ENCODE peak calls at places on chromosome 13, in nine cellular contexts. R, E, Y, M, A, T, V, L and D are unnamed samples.

GRCh38 chr13:72648513-72649065 is 78.8 kb downstream of the MZT1 start:
- DNase-seq in M (no peak), Y (peak), A (peak), V (no peak), T (no peak), E (no peak), L (no peak), R (no peak), D (no peak)

GRCh38 chr13:43880930-43881329 is 1.2 kb downstream of the LACC1 start:
- DNase-seq in R (no peak), Y (no peak), L (no peak), A (no peak), M (no peak), V (peak), T (no peak), E (no peak), D (no peak)

GRCh38 chr13:97521726-97522125 is 87.8 kb downstream of the RAP2A start:
- DNase-seq in T (no peak), E (no peak), Y (no peak), L (no peak), V (no peak), R (no peak), A (no peak), M (no peak), D (no peak)

GRCh38 chr13:101415358-101416174 is 742 bp downstream of the NALCN start:
- DNase-seq in A (peak), T (peak), Y (peak), L (no peak), E (no peak), V (no peak), M (no peak), R (peak), D (no peak)

GRCh38 chr13:112670864-112671263 is 19.0 kb upstream of the ATP11A start:
- DNase-seq in R (no peak), Y (no peak), M (no peak), V (no peak), E (no peak), A (no peak), T (no peak), L (no peak), D (no peak)

GRCh38 chr13:72163671-72164070 is 296.7 kb upstream of the DACH1 start:
- DNase-seq in A (no peak), L (no peak), V (no peak), M (no peak), R (no peak), E (no peak), Y (peak), T (no peak), D (no peak)

GRCh38 chr13:30133976-30134375 is 173.4 kb downstream of the KATNAL1 start:
- DNase-seq in T (no peak), A (no peak), V (no peak), Y (no peak), M (no peak), E (no peak), L (no peak), R (no peak), D (no peak)

GRCh38 chr13:30303269-30303668 is 4.1 kb downstream of the KATNAL1 start:
- DNase-seq in V (no peak), Y (no peak), A (no peak), T (no peak), M (no peak), R (no peak), E (no peak), L (no peak), D (no peak)

GRCh38 chr13:100788540-100788939 is 113.9 kb upstream of the TMTC4 start:
- DNase-seq in A (no peak), M (no peak), T (no peak), Y (no peak), E (no peak), V (no peak), L (no peak), R (no peak), D (no peak)

DNA sequence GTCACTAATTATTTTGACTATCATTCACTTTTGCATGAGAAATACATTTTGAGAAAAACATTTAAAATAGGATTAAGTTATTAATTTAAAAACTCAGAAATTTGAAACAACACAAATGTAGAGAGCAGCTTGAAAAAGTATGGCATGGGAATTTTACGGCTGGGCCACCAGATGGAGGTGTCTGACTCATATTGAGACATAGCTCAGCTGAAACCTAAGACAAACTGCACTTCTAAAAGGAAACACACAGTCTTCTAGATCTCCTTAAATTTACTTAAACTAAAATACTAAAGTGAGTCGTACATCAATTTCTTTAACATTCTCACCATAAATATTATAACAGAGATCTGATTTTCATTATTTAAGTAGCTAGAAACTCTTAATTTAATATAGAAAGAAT is 41.9 kb upstream of the POSTN start:
- DNase-seq in L (no peak), Y (peak), A (peak), E (no peak), M (no peak), R (no peak), T (no peak), V (peak), D (no peak)
- TF ChIP-seq CTCF in L (peak), Y (peak), A (peak), E (peak), M (peak), R (no peak), T (no peak), V (peak), D (no peak)

GRCh38 chr13:31797154-31797775 is 57.9 kb downstream of the RXFP2 start:
- DNase-seq in L (no peak), T (no peak), A (peak), V (peak), R (no peak), Y (peak), M (no peak), E (no peak), D (no peak)
- TF ChIP-seq CTCF in L (peak), T (no peak), A (peak), V (peak), R (no peak), Y (peak), M (peak), E (peak), D (no peak)

DNA sequence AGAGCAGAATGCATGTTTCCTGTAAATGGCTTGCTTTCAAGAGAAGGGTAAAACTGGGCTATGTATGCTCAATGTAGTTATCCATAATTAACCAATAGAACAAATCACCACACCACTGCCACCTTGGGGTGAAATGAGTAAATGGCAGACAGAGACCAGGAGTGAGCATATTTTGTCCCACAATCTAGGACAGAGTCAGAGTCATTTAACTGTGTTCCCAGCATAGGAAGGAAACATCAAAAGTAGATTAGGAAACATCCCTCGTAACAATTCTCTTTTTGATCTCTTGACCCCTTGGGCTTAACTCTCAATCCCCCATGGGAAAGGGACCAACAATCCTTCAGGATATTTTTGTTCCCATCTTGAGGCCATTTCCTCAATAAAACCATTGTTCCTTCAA is 224.8 kb downstream of the NHLRC3 start:
- DNase-seq in Y (peak), V (peak), T (no peak), M (peak), A (peak), L (no peak), R (peak), E (no peak), D (peak)
- TF ChIP-seq CTCF in Y (peak), V (peak), T (peak), M (peak), A (peak), L (peak), R (peak), E (peak), D (no peak)

DNA sequence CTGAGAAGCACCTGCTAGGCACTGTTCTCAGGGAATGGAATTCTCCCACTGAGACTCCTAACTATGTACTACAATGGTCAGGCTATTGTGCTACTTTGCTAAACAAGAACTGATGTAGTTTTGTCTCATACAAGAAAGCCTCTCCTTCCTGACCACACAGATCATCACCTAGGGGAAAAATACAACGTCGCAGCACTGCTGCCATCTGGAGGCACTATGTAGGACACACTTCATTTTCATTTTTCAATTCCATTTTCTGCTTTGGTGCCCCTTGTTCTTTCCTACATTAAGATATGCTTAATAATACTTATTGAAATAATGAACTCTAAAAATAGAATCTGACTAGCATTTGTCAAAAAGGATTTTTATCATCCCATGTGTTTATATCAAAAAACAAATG is 21.1 kb downstream of the PROSER1 start:
- DNase-seq in R (no peak), E (no peak), L (no peak), V (peak), A (peak), M (peak), T (no peak), Y (peak), D (no peak)
- TF ChIP-seq CTCF in R (no peak), E (no peak), L (peak), V (peak), A (peak), M (peak), T (no peak), Y (peak), D (no peak)